ENCODE peak calls at places on chromosomes 12 and 14, in eight cellular contexts. Q, L, U, Z, N, F, G and S are unnamed samples.

GRCh38 chr12:8549381-8549780 is 8.7 kb upstream of the CLEC4E start:
- DNase-seq in Q (no peak), L (no peak), U (no peak), Z (no peak), N (no peak), F (no peak), G (no peak), S (no peak)

GRCh38 chr14:33279865-33280264 is 341.2 kb downstream of the NPAS3 start:
- DNase-seq in Q (no peak), L (no peak), U (no peak), Z (no peak), N (no peak), F (no peak), G (no peak), S (peak)

GRCh38 chr12:110329710-110330109 is 48.7 kb downstream of the ATP2A2 start:
- DNase-seq in Q (no peak), L (no peak), U (no peak), Z (no peak), N (no peak), F (no peak), G (no peak), S (no peak)

GRCh38 chr14:98904677-98905076 is 367.3 kb downstream of the BCL11B start:
- DNase-seq in Q (no peak), L (no peak), U (no peak), Z (no peak), N (no peak), F (no peak), G (no peak), S (no peak)

GRCh38 chr12:131006036-131006735 is 52.5 kb downstream of the ADGRD1 start:
- DNase-seq in Q (no peak), L (no peak), U (no peak), Z (no peak), N (no peak), F (no peak), G (no peak), S (no peak)

GRCh38 chr14:64682173-64682710 is 22.0 kb upstream of the PLEKHG3 start:
- DNase-seq in Q (no peak), L (no peak), U (peak), Z (no peak), N (no peak), F (no peak), G (no peak), S (no peak)

GRCh38 chr12:90630006-90630405 is 325.0 kb downstream of the CCER1 start:
- DNase-seq in Q (no peak), L (no peak), U (no peak), Z (peak), N (no peak), F (no peak), G (no peak), S (no peak)

GRCh38 chr12:19129121-19129485 is 430 bp upstream of the PLEKHA5 start:
- DNase-seq in Q (no peak), L (no peak), U (no peak), Z (peak), N (no peak), F (no peak), G (no peak), S (no peak)

GRCh38 chr12:14853966-14854365 is 10.6 kb upstream of the ART4 start:
- DNase-seq in Q (peak), L (no peak), U (no peak), Z (peak), N (no peak), F (no peak), G (no peak), S (no peak)

GRCh38 chr12:94873368-94874085 is 130.0 kb downstream of the NDUFA12 start:
- DNase-seq in Q (no peak), L (peak), U (no peak), Z (no peak), N (no peak), F (peak), G (no peak), S (no peak)